ENCODE peak calls at places on chromosomes 2 and 18, in seven cellular contexts. One of them, this sample, is unnamed.

GRCh38 chr2:111622859-111623258 is 261.1 kb downstream of the ANAPC1 start:
- DNase-seq in heart left ventricle: no peak
- DNase-seq in tibial nerve: no peak
- DNase-seq in type B pancreatic cell: no peak
- DNase-seq in GM20000: no peak
- DNase-seq in foreskin fibroblast: peak; percentile 30
- DNase-seq in left lung: no peak
- DNase-seq in this sample: peak; percentile 29

GRCh38 chr2:110748489-110748867 is 16.1 kb downstream of the ACOXL start:
- DNase-seq in heart left ventricle: no peak
- DNase-seq in tibial nerve: no peak
- DNase-seq in type B pancreatic cell: no peak
- DNase-seq in GM20000: peak; percentile 77
- DNase-seq in foreskin fibroblast: no peak
- DNase-seq in left lung: no peak
- DNase-seq in this sample: no peak

GRCh38 chr2:16167471-16168426 is 227.4 kb downstream of the MYCN start:
- DNase-seq in heart left ventricle: no peak
- DNase-seq in tibial nerve: no peak
- DNase-seq in type B pancreatic cell: peak; percentile 55
- DNase-seq in GM20000: no peak
- DNase-seq in foreskin fibroblast: no peak
- DNase-seq in left lung: no peak
- DNase-seq in this sample: no peak

GRCh38 chr2:108637304-108637669 is 82.0 kb upstream of the RANBP2 start:
- DNase-seq in heart left ventricle: peak; percentile 77
- DNase-seq in tibial nerve: peak; percentile 26
- DNase-seq in type B pancreatic cell: no peak
- DNase-seq in GM20000: peak; percentile 58
- DNase-seq in foreskin fibroblast: peak; percentile 86
- DNase-seq in left lung: no peak
- DNase-seq in this sample: peak; percentile 82

GRCh38 chr18:31549416-31549815 is 42.3 kb upstream of the TTR start:
- DNase-seq in heart left ventricle: no peak
- DNase-seq in tibial nerve: no peak
- DNase-seq in type B pancreatic cell: no peak
- DNase-seq in GM20000: no peak
- DNase-seq in foreskin fibroblast: no peak
- DNase-seq in left lung: no peak
- DNase-seq in this sample: no peak

GRCh38 chr18:11040823-11041712 is 108.3 kb downstream of the PIEZO2 start:
- DNase-seq in heart left ventricle: peak; percentile 37
- DNase-seq in tibial nerve: peak; percentile 91
- DNase-seq in type B pancreatic cell: no peak
- DNase-seq in GM20000: peak; percentile 57
- DNase-seq in foreskin fibroblast: peak; percentile 74
- DNase-seq in left lung: no peak
- DNase-seq in this sample: peak; percentile 41

GRCh38 chr18:9852266-9853081 is 33.3 kb upstream of the TXNDC2 start:
- DNase-seq in heart left ventricle: no peak
- DNase-seq in tibial nerve: no peak
- DNase-seq in type B pancreatic cell: no peak
- DNase-seq in GM20000: no peak
- DNase-seq in foreskin fibroblast: no peak
- DNase-seq in left lung: no peak
- DNase-seq in this sample: no peak

GRCh38 chr2:138948070-138948539 is 167.9 kb upstream of the NXPH2 start:
- DNase-seq in heart left ventricle: peak; percentile 21
- DNase-seq in tibial nerve: peak; percentile 63
- DNase-seq in type B pancreatic cell: no peak
- DNase-seq in GM20000: no peak
- DNase-seq in foreskin fibroblast: peak; percentile 61
- DNase-seq in left lung: no peak
- DNase-seq in this sample: peak; percentile 79

GRCh38 chr18:49814147-49814499 is 790 bp upstream of the ACAA2 start:
- DNase-seq in heart left ventricle: peak; percentile 45
- DNase-seq in tibial nerve: peak; percentile 53
- DNase-seq in type B pancreatic cell: peak; percentile 76
- DNase-seq in GM20000: no peak
- DNase-seq in foreskin fibroblast: peak; percentile 79
- DNase-seq in left lung: peak; percentile 86
- DNase-seq in this sample: peak; percentile 15

GRCh38 chr2:9112079-9112721 is 94.4 kb upstream of the ASAP2 start:
- DNase-seq in heart left ventricle: no peak
- DNase-seq in tibial nerve: no peak
- DNase-seq in type B pancreatic cell: no peak
- DNase-seq in GM20000: no peak
- DNase-seq in foreskin fibroblast: peak; percentile 96
- DNase-seq in left lung: peak; percentile 84
- DNase-seq in this sample: peak; percentile 89

GRCh38 chr2:80396276-80396675 is 91.7 kb upstream of the LRRTM1 start:
- DNase-seq in heart left ventricle: no peak
- DNase-seq in tibial nerve: no peak
- DNase-seq in type B pancreatic cell: no peak
- DNase-seq in GM20000: no peak
- DNase-seq in foreskin fibroblast: no peak
- DNase-seq in left lung: no peak
- DNase-seq in this sample: no peak

GRCh38 chr18:76565238-76566173 is 70.5 kb upstream of the ZNF516 start:
- DNase-seq in heart left ventricle: peak; percentile 63
- DNase-seq in tibial nerve: peak; percentile 79
- DNase-seq in type B pancreatic cell: no peak
- DNase-seq in GM20000: no peak
- DNase-seq in foreskin fibroblast: peak; percentile 97
- DNase-seq in left lung: no peak
- DNase-seq in this sample: peak; percentile 90

GRCh38 chr2:112814278-112814677 is 22.3 kb downstream of the IL1B start:
- DNase-seq in heart left ventricle: no peak
- DNase-seq in tibial nerve: no peak
- DNase-seq in type B pancreatic cell: no peak
- DNase-seq in GM20000: no peak
- DNase-seq in foreskin fibroblast: peak; percentile 33
- DNase-seq in left lung: no peak
- DNase-seq in this sample: peak; percentile 47

GRCh38 chr2:68458962-68459361 is 8.1 kb downstream of the FBXO48 start:
- DNase-seq in heart left ventricle: no peak
- DNase-seq in tibial nerve: no peak
- DNase-seq in type B pancreatic cell: no peak
- DNase-seq in GM20000: no peak
- DNase-seq in foreskin fibroblast: peak; percentile 78
- DNase-seq in left lung: no peak
- DNase-seq in this sample: peak; percentile 31

GRCh38 chr2:178229927-178230326 is 35.6 kb downstream of the OSBPL6 start:
- DNase-seq in heart left ventricle: no peak
- DNase-seq in tibial nerve: no peak
- DNase-seq in type B pancreatic cell: no peak
- DNase-seq in GM20000: no peak
- DNase-seq in foreskin fibroblast: no peak
- DNase-seq in left lung: no peak
- DNase-seq in this sample: no peak

GRCh38 chr18:36627616-36628015 is 201.2 kb downstream of the TPGS2 start:
- DNase-seq in heart left ventricle: no peak
- DNase-seq in tibial nerve: no peak
- DNase-seq in type B pancreatic cell: no peak
- DNase-seq in GM20000: no peak
- DNase-seq in foreskin fibroblast: peak; percentile 67
- DNase-seq in left lung: no peak
- DNase-seq in this sample: no peak

GRCh38 chr18:11861583-11862288 is 10.5 kb downstream of the CHMP1B start:
- DNase-seq in heart left ventricle: no peak
- DNase-seq in tibial nerve: no peak
- DNase-seq in type B pancreatic cell: peak; percentile 52
- DNase-seq in GM20000: no peak
- DNase-seq in foreskin fibroblast: peak; percentile 39
- DNase-seq in left lung: no peak
- DNase-seq in this sample: no peak

GRCh38 chr2:23377772-23378171 is 7.2 kb upstream of the KLHL29 start:
- DNase-seq in heart left ventricle: no peak
- DNase-seq in tibial nerve: no peak
- DNase-seq in type B pancreatic cell: no peak
- DNase-seq in GM20000: no peak
- DNase-seq in foreskin fibroblast: peak; percentile 53
- DNase-seq in left lung: no peak
- DNase-seq in this sample: no peak

GRCh38 chr2:10007921-10008808 is 35.2 kb upstream of the KLF11 start:
- DNase-seq in heart left ventricle: no peak
- DNase-seq in tibial nerve: no peak
- DNase-seq in type B pancreatic cell: no peak
- DNase-seq in GM20000: no peak
- DNase-seq in foreskin fibroblast: no peak
- DNase-seq in left lung: no peak
- DNase-seq in this sample: no peak

GRCh38 chr2:31253344-31254155 is 19.6 kb downstream of the EHD3 start:
- DNase-seq in heart left ventricle: no peak
- DNase-seq in tibial nerve: no peak
- DNase-seq in type B pancreatic cell: no peak
- DNase-seq in GM20000: no peak
- DNase-seq in foreskin fibroblast: no peak
- DNase-seq in left lung: no peak
- DNase-seq in this sample: no peak

GRCh38 chr2:10264506-10265327 is 38.0 kb upstream of the HPCAL1 start:
- DNase-seq in heart left ventricle: no peak
- DNase-seq in tibial nerve: no peak
- DNase-seq in type B pancreatic cell: no peak
- DNase-seq in GM20000: no peak
- DNase-seq in foreskin fibroblast: no peak
- DNase-seq in left lung: peak; percentile 72
- DNase-seq in this sample: no peak

GRCh38 chr2:10006248-10007147 is 36.9 kb upstream of the KLF11 start:
- DNase-seq in heart left ventricle: peak; percentile 66
- DNase-seq in tibial nerve: no peak
- DNase-seq in type B pancreatic cell: no peak
- DNase-seq in GM20000: no peak
- DNase-seq in foreskin fibroblast: no peak
- DNase-seq in left lung: peak; percentile 69
- DNase-seq in this sample: peak; percentile 27

GRCh38 chr2:6791682-6792081 is 74.0 kb downstream of the CMPK2 start:
- DNase-seq in heart left ventricle: no peak
- DNase-seq in tibial nerve: no peak
- DNase-seq in type B pancreatic cell: no peak
- DNase-seq in GM20000: no peak
- DNase-seq in foreskin fibroblast: no peak
- DNase-seq in left lung: no peak
- DNase-seq in this sample: no peak
- TF ChIP-seq CTCF in heart left ventricle: no peak
- TF ChIP-seq CTCF in tibial nerve: no peak
- TF ChIP-seq CTCF in type B pancreatic cell: peak; percentile 21
- TF ChIP-seq CTCF in GM20000: no peak
- TF ChIP-seq CTCF in foreskin fibroblast: no peak
- TF ChIP-seq CTCF in left lung: no peak
- TF ChIP-seq CTCF in this sample: no peak

DNA sequence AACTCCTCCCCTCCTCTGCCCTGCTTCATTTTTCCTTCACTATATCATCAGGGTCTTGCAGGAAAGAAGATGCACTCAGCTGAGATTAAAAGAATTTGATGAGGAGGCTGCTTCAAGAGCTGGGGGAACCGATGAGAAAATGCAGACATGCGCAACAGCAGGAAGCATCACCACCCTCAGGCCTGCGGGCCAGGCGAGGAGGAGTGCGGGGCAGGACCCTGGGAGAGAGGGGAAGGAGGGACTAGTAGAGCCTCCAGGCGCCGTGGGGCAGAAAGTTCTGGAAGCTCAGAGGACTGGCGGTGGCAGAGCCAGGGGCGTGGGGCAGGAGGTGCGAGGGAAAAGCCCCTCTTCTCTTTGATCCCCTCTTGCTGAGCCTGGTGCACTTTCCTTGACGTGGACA is 108.2 kb downstream of the CD226 start:
- DNase-seq in heart left ventricle: no peak
- DNase-seq in tibial nerve: no peak
- DNase-seq in type B pancreatic cell: no peak
- DNase-seq in GM20000: no peak
- DNase-seq in foreskin fibroblast: no peak
- DNase-seq in left lung: peak; percentile 69
- DNase-seq in this sample: no peak
- TF ChIP-seq CTCF in heart left ventricle: no peak
- TF ChIP-seq CTCF in tibial nerve: no peak
- TF ChIP-seq CTCF in type B pancreatic cell: no peak
- TF ChIP-seq CTCF in GM20000: no peak
- TF ChIP-seq CTCF in foreskin fibroblast: no peak
- TF ChIP-seq CTCF in left lung: no peak
- TF ChIP-seq CTCF in this sample: no peak

GRCh38 chr2:854460-854859 is 96.2 kb upstream of the SNTG2 start:
- DNase-seq in heart left ventricle: no peak
- DNase-seq in tibial nerve: peak; percentile 36
- DNase-seq in type B pancreatic cell: no peak
- DNase-seq in GM20000: peak; percentile 67
- DNase-seq in foreskin fibroblast: peak; percentile 62
- DNase-seq in left lung: no peak
- DNase-seq in this sample: no peak
- TF ChIP-seq CTCF in heart left ventricle: peak; percentile 57
- TF ChIP-seq CTCF in tibial nerve: peak; percentile 45
- TF ChIP-seq CTCF in type B pancreatic cell: peak; percentile 73
- TF ChIP-seq CTCF in GM20000: peak; percentile 51
- TF ChIP-seq CTCF in foreskin fibroblast: peak; percentile 62
- TF ChIP-seq CTCF in left lung: peak; percentile 36
- TF ChIP-seq CTCF in this sample: peak; percentile 73

DNA sequence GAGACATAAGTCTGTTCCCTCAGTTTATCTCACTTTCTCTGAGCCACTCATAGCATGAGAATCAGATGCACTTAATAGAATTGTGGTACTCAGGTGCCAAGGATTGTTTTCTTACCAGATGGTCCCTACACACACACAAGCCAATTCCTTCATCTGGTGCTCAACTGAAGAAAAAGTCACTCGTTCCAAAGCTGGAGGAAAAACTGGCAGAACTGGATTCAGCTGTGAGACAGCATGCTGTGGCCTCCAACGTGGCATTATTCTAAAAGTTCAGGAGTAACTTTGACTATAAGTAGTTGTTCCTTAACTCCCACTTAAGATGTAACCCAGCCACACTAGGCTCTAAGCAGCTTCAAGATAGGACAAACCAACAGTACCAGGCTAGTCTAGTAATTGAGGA is 33.4 kb upstream of the ABCA12 start:
- DNase-seq in heart left ventricle: no peak
- DNase-seq in tibial nerve: no peak
- DNase-seq in type B pancreatic cell: no peak
- DNase-seq in GM20000: no peak
- DNase-seq in foreskin fibroblast: no peak
- DNase-seq in left lung: no peak
- DNase-seq in this sample: no peak
- TF ChIP-seq CTCF in heart left ventricle: no peak
- TF ChIP-seq CTCF in tibial nerve: no peak
- TF ChIP-seq CTCF in type B pancreatic cell: no peak
- TF ChIP-seq CTCF in GM20000: no peak
- TF ChIP-seq CTCF in foreskin fibroblast: no peak
- TF ChIP-seq CTCF in left lung: no peak
- TF ChIP-seq CTCF in this sample: no peak

GRCh38 chr2:239544141-239544800 is 143.5 kb upstream of the HDAC4 start:
- DNase-seq in heart left ventricle: no peak
- DNase-seq in tibial nerve: no peak
- DNase-seq in type B pancreatic cell: no peak
- DNase-seq in GM20000: no peak
- DNase-seq in foreskin fibroblast: peak; percentile 10
- DNase-seq in left lung: no peak
- DNase-seq in this sample: peak; percentile 7
- TF ChIP-seq CTCF in heart left ventricle: no peak
- TF ChIP-seq CTCF in tibial nerve: no peak
- TF ChIP-seq CTCF in type B pancreatic cell: no peak
- TF ChIP-seq CTCF in GM20000: no peak
- TF ChIP-seq CTCF in foreskin fibroblast: no peak
- TF ChIP-seq CTCF in left lung: no peak
- TF ChIP-seq CTCF in this sample: no peak